ENCODE peak calls at places on chromosomes 7 and 10, in eight cellular contexts. R is activated CD8-positive, alpha-beta T cell treated with anti-CD3 and anti-CD28 coated beads, Interleukin-2, amount 10 ng/mL, durations not matched to agents 7 days and 5 days; O is IMR-90; G is central memory CD8-positive, alpha-beta T cell; T is HepG2; K is upper lobe of right lung; P is activated T-cell treated with anti-CD3 and anti-CD28 coated beads, Interleukin-2, amount 50 U/mL, for 72 hours; I is naive thymus-derived CD8-positive, alpha-beta T cell. D is an unnamed sample.

GRCh38 chr7:77649950-77650349 is 46.3 kb upstream of the RSBN1L start:
- ATAC-seq in R (no peak), I (no peak), O (peak; percentile 81), T (peak; percentile 25), P (no peak), G (no peak), K (no peak), D (no peak)

GRCh38 chr7:75967573-75967997 is 26.8 kb downstream of the TMEM120A start:
- ATAC-seq in K (peak; percentile 42), P (no peak), T (no peak), G (no peak), O (peak; percentile 61), R (no peak), I (no peak), D (no peak)

GRCh38 chr10:93462881-93463280 is 19.3 kb downstream of the MYOF start:
- ATAC-seq in I (no peak), G (no peak), K (peak; percentile 61), O (no peak), P (peak; percentile 88), T (no peak), R (no peak), D (peak; percentile 84)

GRCh38 chr7:7870590-7870989 is 98.0 kb upstream of the GLCCI1 start:
- ATAC-seq in T (no peak), K (no peak), I (no peak), P (no peak), G (no peak), O (no peak), R (no peak), D (no peak)

GRCh38 chr7:35793225-35793579 is 7.7 kb upstream of the SEPTIN7 start:
- ATAC-seq in G (no peak), T (no peak), K (no peak), P (no peak), R (no peak), I (no peak), O (peak; percentile 48), D (no peak)

GRCh38 chr10:16519908-16520861 is 1.5 kb downstream of the C1QL3 start:
- ATAC-seq in P (peak; percentile 41), O (no peak), K (peak; percentile 41), T (no peak), I (peak; percentile 25), R (peak; percentile 55), G (no peak), D (peak; percentile 54)

GRCh38 chr10:86599729-86600128 is 54.6 kb upstream of the OPN4 start:
- ATAC-seq in R (peak; percentile 39), G (no peak), P (peak; percentile 32), T (peak; percentile 74), K (peak; percentile 66), I (peak; percentile 45), O (no peak), D (peak; percentile 59)

GRCh38 chr7:130844811-130845580 is 111.0 kb upstream of the KLF14 start:
- ATAC-seq in I (no peak), P (no peak), T (no peak), G (no peak), O (peak; percentile 5), K (no peak), R (no peak), D (no peak)